ENCODE peak calls at places on chromosome 16, in eight cellular contexts. J is cardiac muscle cell; S is AG10803; N is stimulated activated CD8-positive, alpha-beta memory T cell treated with anti-CD3 and anti-CD28 coated beads, Interleukin-12 subunit alpha, Interleukin-12 subunit beta, amount 100 ng/mL, for 4 hours; D is NCI-H460; V is T-helper 1 cell; C is cortex of kidney; U is memory B cell. Q is an unnamed sample.

GRCh38 chr16:31472559-31473203 is 729 bp downstream of the TGFB1I1 start:
- DNase-seq in J (peak), S (peak), N (no peak), D (no peak), V (no peak), C (no peak), U (no peak), Q (peak)

GRCh38 chr16:70372921-70373550 is 26.3 kb downstream of the DDX19A start:
- DNase-seq in J (no peak), S (no peak), N (no peak), D (no peak), V (no peak), C (no peak), U (no peak), Q (no peak)

GRCh38 chr16:67326472-67327309 is at the start of the genes KCTD19 and LRRC36:
- DNase-seq in J (peak), S (no peak), N (peak), D (no peak), V (peak), C (no peak), U (peak), Q (no peak)

GRCh38 chr16:73196670-73197069 is 148.7 kb upstream of the ZFHX3 start:
- DNase-seq in J (peak), S (peak), N (no peak), D (peak), V (no peak), C (no peak), U (peak), Q (peak)

GRCh38 chr16:21646721-21647561 is 5.5 kb downstream of the IGSF6 start:
- DNase-seq in J (no peak), S (no peak), N (peak), D (no peak), V (peak), C (no peak), U (peak), Q (no peak)

GRCh38 chr16:71878911-71879310 is 5.1 kb downstream of the ZNF821 start:
- DNase-seq in J (no peak), S (no peak), N (no peak), D (no peak), V (no peak), C (no peak), U (no peak), Q (no peak)

GRCh38 chr16:55572439-55572838 is 6.0 kb downstream of the CAPNS2 start:
- DNase-seq in J (no peak), S (peak), N (no peak), D (no peak), V (no peak), C (no peak), U (no peak), Q (no peak)

GRCh38 chr16:71923941-71924690 is 28.8 kb downstream of the IST1 start:
- DNase-seq in J (no peak), S (peak), N (no peak), D (no peak), V (no peak), C (no peak), U (no peak), Q (no peak)

GRCh38 chr16:11405331-11406176 is 60.3 kb downstream of the RMI2 start:
- DNase-seq in J (peak), S (no peak), N (peak), D (peak), V (no peak), C (no peak), U (peak), Q (no peak)

GRCh38 chr16:29745853-29746345 is at the start of gene C16orf54:
- DNase-seq in J (no peak), S (no peak), N (peak), D (no peak), V (peak), C (no peak), U (peak), Q (peak)

GRCh38 chr16:73949574-73950348 is 346.9 kb upstream of the PSMD7 start:
- DNase-seq in J (no peak), S (peak), N (no peak), D (peak), V (no peak), C (no peak), U (no peak), Q (peak)

GRCh38 chr16:66007717-66008116 is 358.8 kb upstream of the CDH5 start:
- DNase-seq in J (no peak), S (peak), N (no peak), D (no peak), V (no peak), C (no peak), U (no peak), Q (no peak)

GRCh38 chr16:53643474-53643873 is 60.2 kb downstream of the RPGRIP1L start:
- DNase-seq in J (no peak), S (no peak), N (no peak), D (no peak), V (no peak), C (no peak), U (no peak), Q (no peak)

GRCh38 chr16:23424292-23424958 is 28.6 kb downstream of the COG7 start:
- DNase-seq in J (no peak), S (no peak), N (no peak), D (peak), V (no peak), C (no peak), U (no peak), Q (no peak)

GRCh38 chr16:51683882-51684281 is 532.8 kb upstream of the SALL1 start:
- DNase-seq in J (no peak), S (no peak), N (no peak), D (no peak), V (no peak), C (no peak), U (no peak), Q (no peak)

GRCh38 chr16:31083556-31083955 is 5.2 kb downstream of the PRSS53 start:
- DNase-seq in J (no peak), S (no peak), N (no peak), D (no peak), V (no peak), C (no peak), U (no peak), Q (no peak)

GRCh38 chr16:59719121-59719520 is 985.0 kb upstream of the GOT2 start:
- DNase-seq in J (no peak), S (peak), N (no peak), D (peak), V (no peak), C (no peak), U (no peak), Q (no peak)

GRCh38 chr16:11843861-11844260 is 7.5 kb downstream of the RSL1D1 start:
- DNase-seq in J (no peak), S (no peak), N (no peak), D (no peak), V (no peak), C (no peak), U (no peak), Q (no peak)

GRCh38 chr16:83878838-83879237 is 20.1 kb upstream of the MLYCD start:
- DNase-seq in J (peak), S (peak), N (no peak), D (peak), V (no peak), C (no peak), U (no peak), Q (no peak)

GRCh38 chr16:50657251-50657650 is 23.9 kb downstream of the SNX20 start:
- DNase-seq in J (no peak), S (no peak), N (no peak), D (no peak), V (no peak), C (no peak), U (no peak), Q (no peak)

Q was measured in gastrocnemius medialis.